ENCODE peak calls at places on chromosomes 6 and 20, in six cellular contexts. One of them, this sample, is unnamed.

GRCh38 chr6:110564703-110565421 is 88.4 kb upstream of the SLC22A16 start:
- DNase-seq in NCI-H69: no peak
- DNase-seq in CD4-positive, alpha-beta T cell: no peak
- DNase-seq in fibroblast of mammary gland: no peak
- DNase-seq in activated effector memory CD4-positive, alpha-beta T cell treated with anti-CD3 and anti-CD28 coated beads, Interleukin-2, amount 50 U/mL, for 16 hours: no peak
- DNase-seq in fibroblast of lung: no peak
- DNase-seq in this sample: no peak

GRCh38 chr20:40868568-40869223 is 159.9 kb upstream of the TOP1 start:
- DNase-seq in fibroblast of lung: peak; percentile 91
- DNase-seq in NCI-H69: no peak
- DNase-seq in CD4-positive, alpha-beta T cell: no peak
- DNase-seq in activated effector memory CD4-positive, alpha-beta T cell treated with anti-CD3 and anti-CD28 coated beads, Interleukin-2, amount 50 U/mL, for 16 hours: no peak
- DNase-seq in fibroblast of mammary gland: peak; percentile 71
- DNase-seq in this sample: peak; percentile 70

GRCh38 chr20:32327087-32327681 is 30.9 kb upstream of the ASXL1 start:
- DNase-seq in fibroblast of lung: peak; percentile 63
- DNase-seq in CD4-positive, alpha-beta T cell: no peak
- DNase-seq in NCI-H69: peak; percentile 27
- DNase-seq in fibroblast of mammary gland: peak; percentile 51
- DNase-seq in activated effector memory CD4-positive, alpha-beta T cell treated with anti-CD3 and anti-CD28 coated beads, Interleukin-2, amount 50 U/mL, for 16 hours: no peak
- DNase-seq in this sample: peak; percentile 58

GRCh38 chr6:138087549-138087948 is 19.7 kb downstream of the PERP start:
- DNase-seq in fibroblast of lung: no peak
- DNase-seq in NCI-H69: peak; percentile 98
- DNase-seq in fibroblast of mammary gland: no peak
- DNase-seq in CD4-positive, alpha-beta T cell: no peak
- DNase-seq in activated effector memory CD4-positive, alpha-beta T cell treated with anti-CD3 and anti-CD28 coated beads, Interleukin-2, amount 50 U/mL, for 16 hours: no peak
- DNase-seq in this sample: no peak

GRCh38 chr6:133055527-133055966 is 185.6 kb upstream of the EYA4 start:
- DNase-seq in fibroblast of mammary gland: no peak
- DNase-seq in activated effector memory CD4-positive, alpha-beta T cell treated with anti-CD3 and anti-CD28 coated beads, Interleukin-2, amount 50 U/mL, for 16 hours: no peak
- DNase-seq in CD4-positive, alpha-beta T cell: no peak
- DNase-seq in fibroblast of lung: no peak
- DNase-seq in NCI-H69: no peak
- DNase-seq in this sample: no peak

GRCh38 chr6:163343609-163344008 is 70.9 kb upstream of the QKI start:
- DNase-seq in activated effector memory CD4-positive, alpha-beta T cell treated with anti-CD3 and anti-CD28 coated beads, Interleukin-2, amount 50 U/mL, for 16 hours: no peak
- DNase-seq in fibroblast of lung: no peak
- DNase-seq in fibroblast of mammary gland: no peak
- DNase-seq in NCI-H69: no peak
- DNase-seq in CD4-positive, alpha-beta T cell: no peak
- DNase-seq in this sample: no peak

GRCh38 chr6:152461556-152461955 is 175.6 kb downstream of the SYNE1 start:
- DNase-seq in CD4-positive, alpha-beta T cell: no peak
- DNase-seq in fibroblast of lung: peak; percentile 4
- DNase-seq in NCI-H69: no peak
- DNase-seq in activated effector memory CD4-positive, alpha-beta T cell treated with anti-CD3 and anti-CD28 coated beads, Interleukin-2, amount 50 U/mL, for 16 hours: no peak
- DNase-seq in fibroblast of mammary gland: peak; percentile 32
- DNase-seq in this sample: peak; percentile 51

GRCh38 chr6:52020961-52021570 is 66.3 kb downstream of the PKHD1 start:
- DNase-seq in fibroblast of mammary gland: peak; percentile 33
- DNase-seq in NCI-H69: peak; percentile 63
- DNase-seq in fibroblast of lung: peak; percentile 44
- DNase-seq in activated effector memory CD4-positive, alpha-beta T cell treated with anti-CD3 and anti-CD28 coated beads, Interleukin-2, amount 50 U/mL, for 16 hours: no peak
- DNase-seq in CD4-positive, alpha-beta T cell: no peak
- DNase-seq in this sample: peak; percentile 24

GRCh38 chr6:45710304-45710821 is 305.3 kb downstream of the CLIC5 start:
- DNase-seq in CD4-positive, alpha-beta T cell: no peak
- DNase-seq in activated effector memory CD4-positive, alpha-beta T cell treated with anti-CD3 and anti-CD28 coated beads, Interleukin-2, amount 50 U/mL, for 16 hours: peak; percentile 93
- DNase-seq in fibroblast of lung: peak; percentile 55
- DNase-seq in NCI-H69: peak; percentile 2
- DNase-seq in fibroblast of mammary gland: peak; percentile 72
- DNase-seq in this sample: peak; percentile 47

GRCh38 chr6:155271145-155271544 is 7.3 kb downstream of the CLDN20 start:
- DNase-seq in activated effector memory CD4-positive, alpha-beta T cell treated with anti-CD3 and anti-CD28 coated beads, Interleukin-2, amount 50 U/mL, for 16 hours: no peak
- DNase-seq in fibroblast of lung: no peak
- DNase-seq in NCI-H69: no peak
- DNase-seq in CD4-positive, alpha-beta T cell: no peak
- DNase-seq in fibroblast of mammary gland: no peak
- DNase-seq in this sample: no peak

This sample was measured in HCEC 1CT.